ENCODE peak calls at places on chromosomes 13 and 19, in ten cellular contexts. X is GM23338; N is heart left ventricle; S is stimulated activated CD8-positive, alpha-beta memory T cell treated with anti-CD3 and anti-CD28 coated beads, Interleukin-7, amount 100 ng/mL, for 1 hour; Z is GM19239; H is GM10248; L is iPS-NIHi11; E is colonic mucosa; C is activated CD8-positive, alpha-beta memory T cell treated with anti-CD3 and anti-CD28 coated beads for 4 hours; M is tibial artery. I is an unnamed sample.

GRCh38 chr19:5036733-5037681 is 68.1 kb downstream of the KDM4B start:
- DNase-seq in X (no peak), N (no peak), S (no peak), Z (no peak), H (no peak), L (no peak), E (no peak), C (no peak), M (no peak), I (no peak)

GRCh38 chr13:106349080-106349841 is 186.2 kb downstream of the EFNB2 start:
- DNase-seq in X (peak), N (no peak), S (no peak), Z (no peak), H (no peak), L (peak), E (peak), C (no peak), M (peak), I (peak)

GRCh38 chr13:78160793-78161192 is 242.2 kb upstream of the EDNRB start:
- DNase-seq in X (no peak), N (no peak), S (no peak), Z (no peak), H (peak), L (no peak), E (no peak), C (no peak), M (no peak), I (no peak)

GRCh38 chr19:40519352-40520322 is 52.8 kb downstream of the SPTBN4 start:
- DNase-seq in X (peak), N (no peak), S (no peak), Z (no peak), H (no peak), L (peak), E (peak), C (no peak), M (no peak), I (peak)

GRCh38 chr19:4375620-4376228 is 24.6 kb downstream of the SH3GL1 start:
- DNase-seq in X (peak), N (no peak), S (no peak), Z (no peak), H (peak), L (peak), E (no peak), C (no peak), M (peak), I (peak)

GRCh38 chr13:101579291-101579802 is 126.9 kb downstream of the ITGBL1 start:
- DNase-seq in X (no peak), N (no peak), S (no peak), Z (no peak), H (no peak), L (no peak), E (no peak), C (no peak), M (no peak), I (no peak)

GRCh38 chr13:32314271-32314967 is 744 bp downstream of the ZAR1L start:
- DNase-seq in X (no peak), N (peak), S (no peak), Z (no peak), H (no peak), L (no peak), E (peak), C (no peak), M (peak), I (no peak)

GRCh38 chr13:101757446-101758039 is 305.1 kb downstream of the ITGBL1 start:
- DNase-seq in X (peak), N (no peak), S (no peak), Z (peak), H (peak), L (peak), E (no peak), C (no peak), M (no peak), I (peak)

GRCh38 chr13:111661776-111662175 is 341.3 kb downstream of the TEX29 start:
- DNase-seq in X (no peak), N (no peak), S (no peak), Z (no peak), H (no peak), L (no peak), E (no peak), C (no peak), M (no peak), I (no peak)

GRCh38 chr13:51923983-51924539 is 62.3 kb downstream of the CCDC70 start:
- DNase-seq in X (peak), N (no peak), S (no peak), Z (no peak), H (no peak), L (peak), E (no peak), C (no peak), M (no peak), I (peak)

GRCh38 chr13:49439609-49440008 is 4.3 kb downstream of the CAB39L start:
- DNase-seq in X (no peak), N (no peak), S (no peak), Z (no peak), H (no peak), L (no peak), E (no peak), C (no peak), M (no peak), I (no peak)

GRCh38 chr19:29896790-29897189 is 45.2 kb upstream of the URI1 start:
- DNase-seq in X (no peak), N (no peak), S (no peak), Z (no peak), H (no peak), L (no peak), E (no peak), C (no peak), M (no peak), I (no peak)

GRCh38 chr19:38020331-38020730 is 113.3 kb downstream of the SIPA1L3 start:
- DNase-seq in X (no peak), N (no peak), S (no peak), Z (no peak), H (no peak), L (no peak), E (no peak), C (no peak), M (no peak), I (no peak)

GRCh38 chr19:51333836-51334460 is 8.0 kb downstream of the VSIG10L start:
- DNase-seq in X (peak), N (no peak), S (no peak), Z (no peak), H (no peak), L (peak), E (no peak), C (no peak), M (no peak), I (no peak)

GRCh38 chr13:110533771-110534670 is 27.5 kb downstream of the RAB20 start:
- DNase-seq in X (no peak), N (no peak), S (no peak), Z (no peak), H (no peak), L (no peak), E (no peak), C (no peak), M (no peak), I (no peak)

GRCh38 chr19:38522915-38523314 is 89.4 kb downstream of the RYR1 start:
- DNase-seq in X (no peak), N (no peak), S (no peak), Z (no peak), H (no peak), L (no peak), E (no peak), C (no peak), M (no peak), I (no peak)

GRCh38 chr19:32611161-32611560 is 30.2 kb downstream of the PDCD5 start:
- DNase-seq in X (no peak), N (no peak), S (no peak), Z (no peak), H (no peak), L (no peak), E (no peak), C (no peak), M (no peak), I (no peak)

GRCh38 chr13:73303858-73304257 is 245.1 kb downstream of the KLF5 start:
- DNase-seq in X (no peak), N (no peak), S (no peak), Z (no peak), H (no peak), L (no peak), E (no peak), C (no peak), M (no peak), I (no peak)

GRCh38 chr13:98972059-98972458 is 5.8 kb downstream of the DOCK9 start:
- DNase-seq in X (no peak), N (no peak), S (no peak), Z (no peak), H (no peak), L (no peak), E (no peak), C (no peak), M (no peak), I (no peak)

GRCh38 chr19:57310792-57311191 is 9.5 kb upstream of the ZNF543 start:
- DNase-seq in X (no peak), N (no peak), S (no peak), Z (no peak), H (no peak), L (no peak), E (no peak), C (no peak), M (no peak), I (no peak)

GRCh38 chr19:20964798-20965197 is 41.7 kb downstream of the ZNF85 start:
- DNase-seq in X (peak), N (no peak), S (no peak), Z (no peak), H (no peak), L (no peak), E (no peak), C (no peak), M (no peak), I (no peak)

GRCh38 chr19:42287017-42287825 is 14.7 kb upstream of the PRR19 start:
- DNase-seq in X (no peak), N (no peak), S (no peak), Z (no peak), H (no peak), L (no peak), E (no peak), C (no peak), M (no peak), I (no peak)

GRCh38 chr13:89066868-89067466 is 1395.8 kb downstream of the SLITRK5 start:
- DNase-seq in X (peak), N (no peak), S (no peak), Z (no peak), H (peak), L (peak), E (peak), C (no peak), M (no peak), I (peak)

GRCh38 chr13:107216046-107216715 is 648.2 kb upstream of the ARGLU1 start:
- DNase-seq in X (peak), N (no peak), S (no peak), Z (no peak), H (no peak), L (no peak), E (no peak), C (no peak), M (no peak), I (peak)

GRCh38 chr13:40344270-40345148 is 321.9 kb downstream of the FOXO1 start:
- DNase-seq in X (no peak), N (no peak), S (no peak), Z (no peak), H (no peak), L (no peak), E (no peak), C (no peak), M (no peak), I (no peak)

GRCh38 chr13:42260885-42261654 is 10.9 kb upstream of the AKAP11 start:
- DNase-seq in X (no peak), N (no peak), S (no peak), Z (no peak), H (no peak), L (no peak), E (no peak), C (no peak), M (no peak), I (no peak)

GRCh38 chr13:72565893-72566292 is 161.5 kb downstream of the MZT1 start:
- DNase-seq in X (peak), N (no peak), S (no peak), Z (no peak), H (peak), L (peak), E (no peak), C (no peak), M (no peak), I (peak)

GRCh38 chr19:53907193-53907581 is 1.9 kb upstream of the CACNG7 start:
- DNase-seq in X (peak), N (no peak), S (no peak), Z (no peak), H (no peak), L (no peak), E (no peak), C (no peak), M (no peak), I (no peak)

GRCh38 chr13:43303040-43303729 is 279.8 kb downstream of the DNAJC15 start:
- DNase-seq in X (peak), N (peak), S (no peak), Z (peak), H (peak), L (peak), E (peak), C (no peak), M (peak), I (peak)

GRCh38 chr13:30869491-30869890 is 36.6 kb upstream of the MEDAG start:
- DNase-seq in X (no peak), N (no peak), S (no peak), Z (no peak), H (no peak), L (no peak), E (no peak), C (no peak), M (no peak), I (no peak)

GRCh38 chr13:100148422-100148821 is 59.5 kb downstream of the PCCA start:
- DNase-seq in X (peak), N (no peak), S (no peak), Z (no peak), H (no peak), L (peak), E (no peak), C (no peak), M (no peak), I (no peak)

I was measured in neural progenitor cell.